ENCODE peak calls at places on chromosome 21, in ten cellular contexts. B, S, A, X, R, J, L, V, Z and W are unnamed samples.
A peak's percentile ranks its signal among the peaks of the same experiment; 100 is the strongest.

GRCh38 chr21:32411366-32412161 is 942 bp upstream of the EVA1C start:
- DNase-seq in B (peak; percentile 68), S (peak; percentile 36), A (peak; percentile 75), X (no peak), R (no peak), J (peak; percentile 96), L (peak; percentile 79), V (peak; percentile 80), Z (peak; percentile 91), W (peak; percentile 84)

GRCh38 chr21:37219766-37220432 is 47.2 kb downstream of the VPS26C start:
- DNase-seq in B (no peak), S (no peak), A (no peak), X (no peak), R (no peak), J (no peak), L (peak; percentile 30), V (peak; percentile 40), Z (no peak), W (no peak)

GRCh38 chr21:34724857-34725195 is 56.0 kb downstream of the CLIC6 start:
- DNase-seq in B (no peak), S (no peak), A (no peak), X (no peak), R (no peak), J (no peak), L (no peak), V (no peak), Z (no peak), W (no peak)

GRCh38 chr21:25979845-25980433 is 190.6 kb downstream of the APP start:
- DNase-seq in B (no peak), S (no peak), A (no peak), X (no peak), R (no peak), J (no peak), L (no peak), V (peak; percentile 4), Z (no peak), W (no peak)

GRCh38 chr21:34795152-34796141 is 126.7 kb downstream of the CLIC6 start:
- DNase-seq in B (no peak), S (no peak), A (no peak), X (peak; percentile 61), R (peak; percentile 74), J (no peak), L (no peak), V (no peak), Z (no peak), W (no peak)

GRCh38 chr21:45151484-45152115 is 77.2 kb downstream of the ADARB1 start:
- DNase-seq in B (no peak), S (no peak), A (no peak), X (no peak), R (no peak), J (no peak), L (no peak), V (no peak), Z (no peak), W (no peak)

GRCh38 chr21:44579056-44579832 is 1.2 kb downstream of the KRTAP10-5 start:
- DNase-seq in B (no peak), S (no peak), A (no peak), X (no peak), R (no peak), J (no peak), L (no peak), V (no peak), Z (no peak), W (no peak)

GRCh38 chr21:15604424-15604823 is 125.4 kb upstream of the USP25 start:
- DNase-seq in B (no peak), S (no peak), A (peak; percentile 14), X (no peak), R (peak; percentile 61), J (peak; percentile 24), L (no peak), V (no peak), Z (no peak), W (no peak)

GRCh38 chr21:41651396-41651795 is 115.5 kb downstream of the RIPK4 start:
- DNase-seq in B (no peak), S (no peak), A (no peak), X (no peak), R (no peak), J (no peak), L (no peak), V (no peak), Z (no peak), W (no peak)

GRCh38 chr21:39141502-39141901 is 41.7 kb downstream of the PSMG1 start:
- DNase-seq in B (no peak), S (no peak), A (no peak), X (no peak), R (no peak), J (no peak), L (no peak), V (no peak), Z (no peak), W (no peak)

GRCh38 chr21:34345892-34346291 is 17.9 kb upstream of the KCNE2 start:
- DNase-seq in B (no peak), S (no peak), A (no peak), X (no peak), R (peak; percentile 29), J (no peak), L (no peak), V (no peak), Z (no peak), W (no peak)

GRCh38 chr21:42557420-42557819 is 43.8 kb downstream of the SLC37A1 start:
- DNase-seq in B (no peak), S (no peak), A (no peak), X (no peak), R (no peak), J (no peak), L (no peak), V (no peak), Z (no peak), W (peak; percentile 10)

GRCh38 chr21:18204931-18205330 is 39.7 kb upstream of the CHODL start:
- DNase-seq in B (no peak), S (no peak), A (no peak), X (no peak), R (no peak), J (no peak), L (no peak), V (no peak), Z (no peak), W (no peak)

GRCh38 chr21:16667395-16667794 is 845.4 kb upstream of the CXADR start:
- DNase-seq in B (no peak), S (no peak), A (no peak), X (no peak), R (no peak), J (no peak), L (no peak), V (no peak), Z (no peak), W (no peak)

GRCh38 chr21:45180289-45180599 is 105.9 kb downstream of the ADARB1 start:
- DNase-seq in B (no peak), S (no peak), A (no peak), X (no peak), R (no peak), J (no peak), L (no peak), V (no peak), Z (no peak), W (no peak)

GRCh38 chr21:16891821-16892220 is 621.0 kb upstream of the CXADR start:
- DNase-seq in B (no peak), S (no peak), A (no peak), X (no peak), R (peak; percentile 53), J (no peak), L (no peak), V (no peak), Z (no peak), W (no peak)

GRCh38 chr21:43984905-43985689 is 27.0 kb upstream of the TRAPPC10 start:
- DNase-seq in B (no peak), S (no peak), A (no peak), X (no peak), R (no peak), J (no peak), L (no peak), V (peak; percentile 24), Z (no peak), W (no peak)

GRCh38 chr21:31335957-31336738 is 7.9 kb downstream of the TIAM1 start:
- DNase-seq in B (no peak), S (no peak), A (peak; percentile 94), X (no peak), R (peak; percentile 36), J (no peak), L (no peak), V (peak; percentile 49), Z (no peak), W (no peak)

GRCh38 chr21:45463871-45464270 is 58.9 kb downstream of the COL18A1 start:
- DNase-seq in B (no peak), S (no peak), A (no peak), X (no peak), R (no peak), J (peak; percentile 13), L (no peak), V (no peak), Z (no peak), W (no peak)

GRCh38 chr21:32190491-32191144 is 88.2 kb downstream of the MIS18A start:
- DNase-seq in B (no peak), S (no peak), A (peak; percentile 11), X (no peak), R (no peak), J (no peak), L (no peak), V (no peak), Z (no peak), W (no peak)

GRCh38 chr21:7953058-7953457 is 2568.3 kb upstream of the TPTE start:
- DNase-seq in B (no peak), S (no peak), A (no peak), X (no peak), R (no peak), J (no peak), L (no peak), V (no peak), Z (no peak), W (no peak)

GRCh38 chr21:39336457-39337008 is 12.4 kb downstream of the HMGN1 start:
- DNase-seq in B (no peak), S (no peak), A (no peak), X (no peak), R (no peak), J (no peak), L (no peak), V (no peak), Z (no peak), W (no peak)

GRCh38 chr21:25607812-25608737 is 794 bp upstream of the MRPL39 start:
- DNase-seq in B (peak; percentile 59), S (peak; percentile 64), A (peak; percentile 87), X (peak; percentile 71), R (peak; percentile 10), J (peak; percentile 83), L (peak; percentile 82), V (peak; percentile 84), Z (peak; percentile 75), W (peak; percentile 87)

GRCh38 chr21:42187976-42188653 is 30.8 kb upstream of the ABCG1 start:
- DNase-seq in B (no peak), S (peak; percentile 59), A (peak; percentile 65), X (no peak), R (no peak), J (no peak), L (peak; percentile 73), V (peak; percentile 83), Z (no peak), W (peak; percentile 69)

GRCh38 chr21:26544208-26544607 is 28.9 kb downstream of the CYYR1 start:
- DNase-seq in B (no peak), S (no peak), A (no peak), X (no peak), R (no peak), J (no peak), L (no peak), V (no peak), Z (no peak), W (no peak)